ENCODE peak calls at places on chromosomes 11 and 22, in seven cellular contexts. One of them, this sample, is unnamed.

GRCh38 chr11:64289011-64289564 is 2.0 kb upstream of the KCNK4 start:
- DNase-seq in dorsolateral prefrontal cortex: no peak
- DNase-seq in Karpas-422: no peak
- DNase-seq in colonic mucosa: no peak
- DNase-seq in uterus: no peak
- DNase-seq in CD4-positive, alpha-beta memory T cell: no peak
- DNase-seq in endodermal cell: no peak
- DNase-seq in this sample: no peak

GRCh38 chr11:123469089-123469488 is 39.0 kb downstream of the GRAMD1B start:
- DNase-seq in endodermal cell: no peak
- DNase-seq in colonic mucosa: no peak
- DNase-seq in Karpas-422: peak
- DNase-seq in dorsolateral prefrontal cortex: no peak
- DNase-seq in uterus: no peak
- DNase-seq in CD4-positive, alpha-beta memory T cell: no peak
- DNase-seq in this sample: peak

GRCh38 chr11:129998107-129998506 is 4.5 kb downstream of the PRDM10 start:
- DNase-seq in uterus: no peak
- DNase-seq in CD4-positive, alpha-beta memory T cell: no peak
- DNase-seq in endodermal cell: no peak
- DNase-seq in Karpas-422: no peak
- DNase-seq in colonic mucosa: no peak
- DNase-seq in dorsolateral prefrontal cortex: no peak
- DNase-seq in this sample: no peak

GRCh38 chr11:61730222-61730994 is 22.0 kb upstream of the MYRF start:
- DNase-seq in endodermal cell: no peak
- DNase-seq in Karpas-422: no peak
- DNase-seq in colonic mucosa: peak
- DNase-seq in CD4-positive, alpha-beta memory T cell: no peak
- DNase-seq in dorsolateral prefrontal cortex: no peak
- DNase-seq in uterus: no peak
- DNase-seq in this sample: no peak

GRCh38 chr22:50063589-50064393 is 5.7 kb upstream of the TTLL8 start:
- DNase-seq in uterus: no peak
- DNase-seq in dorsolateral prefrontal cortex: no peak
- DNase-seq in CD4-positive, alpha-beta memory T cell: no peak
- DNase-seq in endodermal cell: no peak
- DNase-seq in Karpas-422: no peak
- DNase-seq in colonic mucosa: no peak
- DNase-seq in this sample: no peak

GRCh38 chr11:64934765-64935633 is 694 bp downstream of the GPHA2 start:
- DNase-seq in dorsolateral prefrontal cortex: no peak
- DNase-seq in colonic mucosa: no peak
- DNase-seq in Karpas-422: peak
- DNase-seq in uterus: no peak
- DNase-seq in endodermal cell: peak
- DNase-seq in CD4-positive, alpha-beta memory T cell: no peak
- DNase-seq in this sample: peak

GRCh38 chr11:12270215-12270797 is 107.1 kb upstream of the PARVA start:
- DNase-seq in CD4-positive, alpha-beta memory T cell: no peak
- DNase-seq in uterus: no peak
- DNase-seq in colonic mucosa: no peak
- DNase-seq in endodermal cell: no peak
- DNase-seq in Karpas-422: no peak
- DNase-seq in dorsolateral prefrontal cortex: no peak
- DNase-seq in this sample: no peak

GRCh38 chr11:124746621-124747243 is 5.3 kb downstream of the VSIG2 start:
- DNase-seq in Karpas-422: peak
- DNase-seq in dorsolateral prefrontal cortex: no peak
- DNase-seq in endodermal cell: peak
- DNase-seq in colonic mucosa: peak
- DNase-seq in CD4-positive, alpha-beta memory T cell: peak
- DNase-seq in uterus: no peak
- DNase-seq in this sample: no peak

GRCh38 chr11:70521475-70522260 is 123.3 kb downstream of the CTTN start:
- DNase-seq in Karpas-422: no peak
- DNase-seq in dorsolateral prefrontal cortex: peak
- DNase-seq in uterus: no peak
- DNase-seq in colonic mucosa: no peak
- DNase-seq in endodermal cell: no peak
- DNase-seq in CD4-positive, alpha-beta memory T cell: no peak
- DNase-seq in this sample: peak

GRCh38 chr11:91972665-91973266 is 251.9 kb upstream of the FAT3 start:
- DNase-seq in colonic mucosa: no peak
- DNase-seq in dorsolateral prefrontal cortex: no peak
- DNase-seq in Karpas-422: no peak
- DNase-seq in endodermal cell: no peak
- DNase-seq in uterus: no peak
- DNase-seq in CD4-positive, alpha-beta memory T cell: no peak
- DNase-seq in this sample: no peak

GRCh38 chr22:41874090-41874489 is 40.8 kb downstream of the SHISA8 start:
- DNase-seq in dorsolateral prefrontal cortex: no peak
- DNase-seq in Karpas-422: no peak
- DNase-seq in CD4-positive, alpha-beta memory T cell: no peak
- DNase-seq in uterus: no peak
- DNase-seq in endodermal cell: no peak
- DNase-seq in colonic mucosa: no peak
- DNase-seq in this sample: no peak

GRCh38 chr11:78986305-78986704 is 411.6 kb upstream of the NARS2 start:
- DNase-seq in CD4-positive, alpha-beta memory T cell: no peak
- DNase-seq in endodermal cell: no peak
- DNase-seq in dorsolateral prefrontal cortex: no peak
- DNase-seq in colonic mucosa: no peak
- DNase-seq in Karpas-422: no peak
- DNase-seq in uterus: no peak
- DNase-seq in this sample: no peak

GRCh38 chr11:123062892-123063395 is 1.0 kb upstream of the HSPA8 start:
- DNase-seq in CD4-positive, alpha-beta memory T cell: no peak
- DNase-seq in uterus: no peak
- DNase-seq in dorsolateral prefrontal cortex: no peak
- DNase-seq in endodermal cell: no peak
- DNase-seq in colonic mucosa: no peak
- DNase-seq in Karpas-422: peak
- DNase-seq in this sample: no peak

GRCh38 chr11:44286268-44286880 is 23.6 kb downstream of the ALX4 start:
- DNase-seq in dorsolateral prefrontal cortex: peak
- DNase-seq in Karpas-422: peak
- DNase-seq in endodermal cell: peak
- DNase-seq in uterus: peak
- DNase-seq in CD4-positive, alpha-beta memory T cell: peak
- DNase-seq in colonic mucosa: peak
- DNase-seq in this sample: peak

GRCh38 chr11:17538731-17539130 is 5.5 kb downstream of the USH1C start:
- DNase-seq in dorsolateral prefrontal cortex: no peak
- DNase-seq in CD4-positive, alpha-beta memory T cell: no peak
- DNase-seq in colonic mucosa: no peak
- DNase-seq in Karpas-422: no peak
- DNase-seq in endodermal cell: peak
- DNase-seq in uterus: no peak
- DNase-seq in this sample: no peak

GRCh38 chr11:2203440-2204259 is 32.0 kb upstream of the TH start:
- DNase-seq in CD4-positive, alpha-beta memory T cell: no peak
- DNase-seq in dorsolateral prefrontal cortex: no peak
- DNase-seq in Karpas-422: no peak
- DNase-seq in uterus: no peak
- DNase-seq in colonic mucosa: peak
- DNase-seq in endodermal cell: peak
- DNase-seq in this sample: no peak

GRCh38 chr11:2200957-2201519 is 29.4 kb upstream of the TH start:
- DNase-seq in dorsolateral prefrontal cortex: no peak
- DNase-seq in Karpas-422: no peak
- DNase-seq in endodermal cell: no peak
- DNase-seq in uterus: no peak
- DNase-seq in colonic mucosa: no peak
- DNase-seq in CD4-positive, alpha-beta memory T cell: no peak
- DNase-seq in this sample: no peak

GRCh38 chr11:2202900-2203439 is 31.4 kb upstream of the TH start:
- DNase-seq in CD4-positive, alpha-beta memory T cell: no peak
- DNase-seq in Karpas-422: no peak
- DNase-seq in endodermal cell: no peak
- DNase-seq in uterus: no peak
- DNase-seq in colonic mucosa: no peak
- DNase-seq in dorsolateral prefrontal cortex: no peak
- DNase-seq in this sample: no peak

GRCh38 chr11:2201542-2201941 is 29.9 kb upstream of the TH start:
- DNase-seq in CD4-positive, alpha-beta memory T cell: no peak
- DNase-seq in Karpas-422: no peak
- DNase-seq in uterus: no peak
- DNase-seq in colonic mucosa: no peak
- DNase-seq in dorsolateral prefrontal cortex: no peak
- DNase-seq in endodermal cell: no peak
- DNase-seq in this sample: no peak

DNA sequence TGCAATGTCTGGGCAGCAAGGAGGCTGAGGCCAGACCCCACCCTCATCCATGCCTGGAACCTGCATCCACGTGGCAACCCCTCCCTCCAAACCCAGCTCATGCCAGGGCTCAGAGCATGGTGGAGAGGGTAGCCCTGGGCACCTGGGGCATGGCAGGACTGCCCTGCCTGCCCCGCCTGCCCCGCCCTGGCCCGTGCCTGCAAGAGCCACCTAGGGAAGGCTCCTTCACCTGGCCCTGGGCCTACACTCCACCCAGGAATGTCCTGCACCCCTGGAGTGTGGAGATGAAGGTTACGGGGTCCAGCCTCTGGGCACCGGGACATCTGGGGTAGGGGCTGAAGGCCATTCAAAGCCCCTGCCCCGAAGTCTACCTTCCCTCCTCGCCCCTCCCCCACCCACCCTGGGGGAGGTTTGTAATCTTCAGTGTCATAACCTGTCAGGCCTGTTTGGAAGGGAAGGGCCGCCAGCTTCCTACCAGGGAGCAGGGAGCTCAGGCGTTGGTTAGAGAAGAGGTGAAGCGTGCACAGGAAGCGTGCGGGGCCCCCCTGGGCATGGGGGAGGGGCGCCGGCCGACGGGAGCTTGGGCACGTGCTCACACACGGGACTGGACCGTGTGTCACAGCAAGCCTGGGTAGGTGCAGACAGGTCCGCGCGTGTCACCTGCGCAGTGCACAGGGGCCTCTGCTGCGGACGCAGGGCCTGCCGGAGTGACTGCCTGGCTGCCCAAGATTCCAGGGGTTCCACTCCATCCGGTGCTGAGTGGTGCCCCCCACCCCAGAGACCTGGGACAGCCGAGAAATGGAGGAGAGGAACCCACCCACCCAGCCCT is 30.7 kb upstream of the TH start:
- DNase-seq in dorsolateral prefrontal cortex: no peak
- DNase-seq in CD4-positive, alpha-beta memory T cell: no peak
- DNase-seq in uterus: no peak
- DNase-seq in Karpas-422: no peak
- DNase-seq in colonic mucosa: peak
- DNase-seq in endodermal cell: no peak
- DNase-seq in this sample: no peak
- H3K27ac ChIP-seq in dorsolateral prefrontal cortex: no peak
- H3K27ac ChIP-seq in CD4-positive, alpha-beta memory T cell: no peak
- H3K27ac ChIP-seq in uterus: no peak
- H3K27ac ChIP-seq in Karpas-422: no peak
- H3K27ac ChIP-seq in colonic mucosa: no peak
- H3K27ac ChIP-seq in endodermal cell: no peak
- H3K27ac ChIP-seq in this sample: no peak

GRCh38 chr11:2993000-2993330 is 836 bp upstream of the NAP1L4 start:
- DNase-seq in endodermal cell: no peak
- DNase-seq in uterus: no peak
- DNase-seq in Karpas-422: peak
- DNase-seq in CD4-positive, alpha-beta memory T cell: no peak
- DNase-seq in dorsolateral prefrontal cortex: no peak
- DNase-seq in colonic mucosa: no peak
- DNase-seq in this sample: no peak
- H3K27ac ChIP-seq in endodermal cell: peak
- H3K27ac ChIP-seq in uterus: no peak
- H3K27ac ChIP-seq in Karpas-422: peak
- H3K27ac ChIP-seq in CD4-positive, alpha-beta memory T cell: peak
- H3K27ac ChIP-seq in dorsolateral prefrontal cortex: no peak
- H3K27ac ChIP-seq in colonic mucosa: peak
- H3K27ac ChIP-seq in this sample: peak

DNA sequence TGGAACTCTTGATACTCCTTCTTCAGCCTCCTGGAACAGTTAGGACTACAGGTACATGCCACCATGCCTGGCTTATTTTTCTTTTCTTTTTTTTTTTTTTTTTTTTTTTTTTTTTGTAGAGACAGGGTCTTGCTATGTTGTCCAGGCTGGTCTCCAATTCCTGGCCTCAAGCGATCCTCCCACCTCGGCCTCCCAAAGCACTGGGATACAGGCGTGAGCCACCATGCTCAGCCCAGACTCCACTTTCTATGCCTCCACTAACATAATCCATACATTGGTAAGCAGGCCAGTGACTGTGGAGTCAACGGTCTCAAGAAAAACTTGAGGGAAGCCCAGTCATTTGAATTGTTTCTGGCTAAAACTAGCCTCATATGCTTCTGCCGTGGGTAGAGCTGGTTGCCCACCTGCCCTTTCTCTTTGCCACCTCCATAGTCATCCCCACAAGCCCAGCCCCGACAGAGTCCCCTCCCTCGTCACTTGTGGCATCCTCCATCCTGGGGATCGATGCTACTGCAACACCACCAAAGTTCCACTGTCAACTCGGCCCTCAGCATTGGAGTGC is 2.4 kb downstream of the SCN2B start:
- DNase-seq in Karpas-422: no peak
- DNase-seq in dorsolateral prefrontal cortex: no peak
- DNase-seq in uterus: no peak
- DNase-seq in colonic mucosa: no peak
- DNase-seq in endodermal cell: no peak
- DNase-seq in CD4-positive, alpha-beta memory T cell: no peak
- DNase-seq in this sample: no peak
- H3K27ac ChIP-seq in Karpas-422: no peak
- H3K27ac ChIP-seq in dorsolateral prefrontal cortex: no peak
- H3K27ac ChIP-seq in uterus: no peak
- H3K27ac ChIP-seq in colonic mucosa: no peak
- H3K27ac ChIP-seq in endodermal cell: no peak
- H3K27ac ChIP-seq in CD4-positive, alpha-beta memory T cell: no peak
- H3K27ac ChIP-seq in this sample: no peak

GRCh38 chr22:22879675-22880029 is 8.0 kb upstream of the IGLL5 start:
- DNase-seq in endodermal cell: no peak
- DNase-seq in Karpas-422: peak
- DNase-seq in uterus: no peak
- DNase-seq in colonic mucosa: no peak
- DNase-seq in CD4-positive, alpha-beta memory T cell: no peak
- DNase-seq in dorsolateral prefrontal cortex: no peak
- DNase-seq in this sample: no peak
- H3K27ac ChIP-seq in endodermal cell: no peak
- H3K27ac ChIP-seq in Karpas-422: peak
- H3K27ac ChIP-seq in uterus: no peak
- H3K27ac ChIP-seq in colonic mucosa: no peak
- H3K27ac ChIP-seq in CD4-positive, alpha-beta memory T cell: no peak
- H3K27ac ChIP-seq in dorsolateral prefrontal cortex: no peak
- H3K27ac ChIP-seq in this sample: no peak

This sample was measured in WERI-Rb-1.